ENCODE peak calls at places on chromosomes 13 and 19, in four cellular contexts. R, C, J and L are unnamed samples.

GRCh38 chr13:64206430-64207225 is 2791.0 kb upstream of the PCDH20 start:
- DNase-seq in R (peak; percentile 26), C (no peak), J (no peak), L (peak; percentile 4)

GRCh38 chr19:46782355-46783019 is 5.9 kb downstream of the SLC1A5 start:
- DNase-seq in J (no peak), R (no peak), C (no peak), L (no peak)

GRCh38 chr19:12550951-12551832 is at the start of gene ZNF564:
- DNase-seq in R (peak; percentile 99), J (peak; percentile 98), C (peak; percentile 90), L (peak; percentile 100)

GRCh38 chr13:51262501-51263211 is 40.5 kb downstream of the FAM124A start:
- DNase-seq in C (no peak), J (no peak), R (no peak), L (peak; percentile 40)

GRCh38 chr13:99298056-99298455 is 9.1 kb downstream of the GPR183 start:
- DNase-seq in J (no peak), R (no peak), C (no peak), L (no peak)

GRCh38 chr13:44768233-44768632 is 192.1 kb upstream of the TSC22D1 start:
- DNase-seq in J (no peak), R (no peak), C (no peak), L (no peak)

GRCh38 chr19:10260141-10260584 is 8.1 kb downstream of the MRPL4 start:
- DNase-seq in C (no peak), J (no peak), R (no peak), L (no peak)

GRCh38 chr19:19547674-19548345 is 9.7 kb downstream of the CILP2 start:
- DNase-seq in J (no peak), R (no peak), C (no peak), L (no peak)

GRCh38 chr13:96025283-96025682 is 27.9 kb downstream of the UGGT2 start:
- DNase-seq in J (no peak), R (no peak), C (no peak), L (no peak)

GRCh38 chr13:28392428-28392827 is 102.5 kb downstream of the FLT1 start:
- DNase-seq in C (no peak), J (no peak), R (no peak), L (peak; percentile 89)

GRCh38 chr19:46762245-46762890 is 16.1 kb upstream of the STRN4 start:
- DNase-seq in R (no peak), J (no peak), C (no peak), L (no peak)

GRCh38 chr19:46579286-46579944 is 21.7 kb upstream of the CALM3 start:
- DNase-seq in C (peak; percentile 82), R (peak; percentile 54), J (no peak), L (peak; percentile 59)

GRCh38 chr13:99022953-99023352 is 45.1 kb upstream of the DOCK9 start:
- DNase-seq in R (no peak), C (no peak), J (no peak), L (no peak)

GRCh38 chr19:53057904-53058579 is 13.5 kb downstream of the ERVV-2 start:
- DNase-seq in J (no peak), C (peak; percentile 90), R (peak; percentile 83), L (peak; percentile 67)

GRCh38 chr13:57286511-57287098 is 119.6 kb downstream of the PRR20E start:
- DNase-seq in R (peak; percentile 78), C (no peak), J (no peak), L (no peak)

GRCh38 chr13:108895220-108895704 is 265.9 kb downstream of the MYO16 start:
- DNase-seq in R (no peak), J (peak; percentile 69), C (no peak), L (peak; percentile 43)

GRCh38 chr19:53537523-53538377 is at the start of gene ZNF331:
- DNase-seq in C (peak; percentile 81), R (peak; percentile 77), J (peak; percentile 83), L (peak; percentile 79)

GRCh38 chr13:51638497-51638871 is 54.2 kb downstream of the WDFY2 start:
- DNase-seq in R (no peak), C (no peak), J (no peak), L (peak; percentile 25)

GRCh38 chr13:29465741-29466293 is 129.7 kb downstream of the SLC7A1 start:
- DNase-seq in J (peak; percentile 62), R (no peak), C (no peak), L (peak; percentile 61)

GRCh38 chr19:10291554-10292205 is 1.9 kb downstream of the ICAM5 start:
- DNase-seq in R (no peak), J (peak; percentile 10), C (peak; percentile 55), L (no peak)

GRCh38 chr19:45074744-45075143 is 1.5 kb downstream of the ZNF296 start:
- DNase-seq in C (no peak), R (peak; percentile 57), J (no peak), L (peak; percentile 62)

GRCh38 chr19:570315-570714 is 2.1 kb upstream of the BSG start:
- DNase-seq in J (no peak), R (peak; percentile 29), C (no peak), L (no peak)

GRCh38 chr19:18160792-18161690 is 8.1 kb downstream of the PIK3R2 start:
- DNase-seq in J (peak; percentile 28), C (peak; percentile 92), R (peak; percentile 76), L (peak; percentile 75)

GRCh38 chr13:43629691-43630480 is 156.9 kb downstream of the ENOX1 start:
- DNase-seq in J (peak; percentile 8), C (no peak), R (no peak), L (no peak)

GRCh38 chr19:53621885-53622710 is 9.7 kb upstream of the DPRX start:
- DNase-seq in R (no peak), C (no peak), J (no peak), L (peak; percentile 82)

GRCh38 chr13:59771272-59771671 is 392.5 kb downstream of the DIAPH3 start:
- DNase-seq in C (no peak), R (no peak), J (peak; percentile 59), L (no peak)

GRCh38 chr19:48806518-48806817 is 4.4 kb downstream of the BCAT2 start:
- DNase-seq in C (peak; percentile 73), J (no peak), R (peak; percentile 83), L (peak; percentile 89)

GRCh38 chr13:34349091-34349722 is 531.3 kb downstream of the RFC3 start:
- DNase-seq in R (no peak), C (no peak), J (peak; percentile 89), L (no peak)

GRCh38 chr13:91331047-91331915 is 16.2 kb upstream of the MIR17HG start:
- DNase-seq in J (no peak), C (no peak), R (no peak), L (no peak)

GRCh38 chr13:26971990-26972888 is 199.4 kb downstream of the USP12 start:
- DNase-seq in R (peak; percentile 83), J (peak; percentile 20), C (peak; percentile 70), L (peak; percentile 84)

GRCh38 chr19:58372311-58373133 is 8.3 kb downstream of the ZNF837 start:
- DNase-seq in R (no peak), J (no peak), C (no peak), L (peak; percentile 65)
- H3K4me2 ChIP-seq in R (no peak overlapping the region), J (no peak overlapping the region), C (no peak overlapping the region), L (no peak overlapping the region)

GRCh38 chr13:37457594-37457993 is 141.0 kb downstream of the POSTN start:
- DNase-seq in C (no peak), R (no peak), J (peak; percentile 16), L (no peak)

GRCh38 chr13:37460211-37460610 is 138.4 kb downstream of the POSTN start:
- DNase-seq in J (peak; percentile 51), R (no peak), C (no peak), L (no peak)
- H4K5ac ChIP-seq in J (no peak overlapping the region), R (no peak overlapping the region), C (no peak overlapping the region), L (no peak overlapping the region)

DNA sequence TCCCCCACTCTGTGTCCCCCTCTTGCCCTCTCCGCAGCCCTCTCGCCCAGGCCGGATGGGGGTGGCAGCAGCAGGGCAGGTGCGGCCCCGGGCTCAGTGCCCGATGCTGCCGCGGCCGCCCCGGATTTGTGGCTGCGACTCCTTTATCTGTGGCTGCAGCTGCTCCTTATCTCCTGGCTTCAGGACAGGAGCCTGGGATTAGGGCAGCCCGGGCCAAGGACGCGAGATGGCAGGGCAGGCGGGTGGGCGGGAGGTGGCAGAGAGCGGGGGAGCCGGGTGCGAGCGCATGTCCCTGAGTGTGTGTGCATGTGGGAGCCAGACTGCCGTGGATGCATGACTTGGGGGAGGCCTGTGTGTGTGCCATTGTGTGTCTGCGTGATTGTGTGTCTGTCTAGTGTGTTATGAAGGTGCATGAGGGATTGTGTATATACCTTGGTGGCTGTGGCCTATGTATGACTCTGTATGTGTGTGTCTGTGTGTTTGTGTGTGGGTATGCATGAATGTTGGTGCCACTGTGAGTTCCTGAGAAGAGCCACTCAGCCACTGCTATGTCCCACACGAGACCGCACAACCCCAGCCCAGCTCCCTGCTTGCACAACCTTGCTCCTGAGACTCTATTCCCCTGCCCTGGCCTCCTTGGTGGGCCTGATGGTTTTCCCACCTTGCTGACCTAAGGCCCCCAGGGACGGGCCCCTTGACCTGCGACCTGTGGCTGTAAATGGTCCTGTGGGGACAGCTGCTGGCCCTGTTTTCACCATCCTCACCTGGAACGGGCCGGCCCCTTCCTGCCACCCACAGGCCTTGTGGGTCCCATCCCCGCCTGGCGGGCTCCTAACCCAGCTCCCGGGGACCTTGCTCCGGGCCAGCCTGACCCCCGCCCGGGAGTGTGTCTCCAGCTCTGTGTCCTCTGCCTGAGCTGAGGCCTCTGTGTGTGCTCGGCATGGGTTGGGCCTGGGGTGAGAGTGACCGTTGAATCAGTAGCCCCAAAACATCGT is 5.3 kb upstream of the NRTN start:
- DNase-seq in R (no peak), C (no peak), J (no peak), L (no peak)
- H3K27me3 ChIP-seq in R (no peaks in the 10 kb centered on the region), C (peaks cover 4% of the 10 kb centered on the region), J (peaks cover 25% of the 10 kb centered on the region), L (no peaks in the 10 kb centered on the region)

GRCh38 chr13:75872970-75873369 is 236.8 kb downstream of the LMO7 start:
- DNase-seq in R (no peak), C (no peak), J (no peak), L (no peak)

GRCh38 chr13:75876371-75877050 is 240.4 kb downstream of the LMO7 start:
- DNase-seq in J (peak; percentile 73), C (peak; percentile 70), R (peak; percentile 72), L (peak; percentile 81)

GRCh38 chr13:75873499-75873898 is 237.4 kb downstream of the LMO7 start:
- DNase-seq in R (no peak), J (no peak), C (no peak), L (no peak)

GRCh38 chr13:75877092-75877491 is 241.0 kb downstream of the LMO7 start:
- DNase-seq in J (no peak), C (no peak), R (no peak), L (no peak)

DNA sequence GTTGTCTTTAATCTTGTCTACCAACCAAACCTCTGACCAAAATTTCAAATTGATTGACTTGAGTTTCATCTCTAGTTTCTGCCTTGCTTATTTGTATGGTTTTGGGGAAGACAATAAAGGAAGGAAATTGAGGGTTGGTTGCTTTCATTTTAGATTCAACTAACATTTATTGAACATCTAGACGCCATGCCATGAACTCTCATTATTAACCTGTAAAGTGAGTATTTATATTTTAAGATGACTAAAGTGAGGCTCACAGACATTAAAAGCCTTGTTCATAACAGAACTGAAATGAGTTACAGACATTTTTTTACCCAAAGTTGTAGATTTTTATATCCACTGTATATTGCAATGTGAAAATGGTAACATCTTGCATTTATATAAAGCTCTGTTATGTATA is 239.3 kb downstream of the LMO7 start:
- DNase-seq in C (no peak), R (no peak), J (no peak), L (no peak)
- H3K4me2 ChIP-seq in C (no peak overlapping the region), R (no peak overlapping the region), J (no peak overlapping the region), L (no peak overlapping the region)